ENCODE peak calls at places on chromosomes 7 and 10, in seven cellular contexts. D, O, B, I, M, A and S are unnamed samples.

GRCh38 chr7:81687062-81687461 is 82.8 kb downstream of the HGF start:
- DNase-seq in D (no peak), O (no peak), B (no peak), I (no peak), M (no peak), A (no peak), S (no peak)

GRCh38 chr7:128380807-128381130 is 19.3 kb upstream of the PRRT4 start:
- DNase-seq in D (no peak), O (peak), B (no peak), I (no peak), M (no peak), A (no peak), S (no peak)

GRCh38 chr7:156652886-156653568 is 12.5 kb downstream of the RNF32 start:
- DNase-seq in D (no peak), O (no peak), B (no peak), I (no peak), M (no peak), A (no peak), S (no peak)

GRCh38 chr10:43170491-43170890 is 32.2 kb downstream of the CSGALNACT2 start:
- DNase-seq in D (no peak), O (peak), B (no peak), I (no peak), M (no peak), A (no peak), S (no peak)

GRCh38 chr10:86817246-86817645 is 60.8 kb downstream of the BMPR1A start:
- DNase-seq in D (no peak), O (no peak), B (no peak), I (no peak), M (no peak), A (no peak), S (no peak)

GRCh38 chr7:151271699-151272355 is 23.3 kb upstream of the SMARCD3 start:
- DNase-seq in D (no peak), O (no peak), B (no peak), I (no peak), M (no peak), A (no peak), S (no peak)

GRCh38 chr7:7719235-7719634 is 828 bp upstream of the RPA3 start:
- DNase-seq in D (no peak), O (no peak), B (no peak), I (peak), M (peak), A (peak), S (no peak)

GRCh38 chr10:121313119-121313858 is 285.0 kb downstream of the FGFR2 start:
- DNase-seq in D (no peak), O (no peak), B (no peak), I (no peak), M (no peak), A (no peak), S (no peak)

GRCh38 chr10:113953505-113954272 is 90.0 kb upstream of the ADRB1 start:
- DNase-seq in D (no peak), O (no peak), B (no peak), I (no peak), M (no peak), A (no peak), S (no peak)

GRCh38 chr7:104444019-104444418 is 115.6 kb downstream of the LHFPL3 start:
- DNase-seq in D (no peak), O (no peak), B (no peak), I (no peak), M (no peak), A (no peak), S (no peak)

GRCh38 chr10:78556700-78557432 is 511.9 kb upstream of the ZMIZ1 start:
- DNase-seq in D (no peak), O (no peak), B (no peak), I (no peak), M (no peak), A (no peak), S (no peak)

GRCh38 chr10:72308320-72308987 is 34.7 kb downstream of the DDIT4 start:
- DNase-seq in D (no peak), O (peak), B (no peak), I (no peak), M (peak), A (no peak), S (no peak)

GRCh38 chr10:24891823-24892222 is 60.6 kb downstream of the PRTFDC1 start:
- DNase-seq in D (no peak), O (no peak), B (no peak), I (no peak), M (no peak), A (no peak), S (no peak)

GRCh38 chr10:114824396-114824795 is 2.8 kb downstream of the FHIP2A start:
- DNase-seq in D (no peak), O (no peak), B (no peak), I (no peak), M (no peak), A (no peak), S (no peak)

GRCh38 chr10:13352519-13352918 is 4.4 kb upstream of the SEPHS1 start:
- DNase-seq in D (no peak), O (peak), B (no peak), I (no peak), M (no peak), A (no peak), S (no peak)

GRCh38 chr10:132193907-132194552 is 7.3 kb downstream of the DPYSL4 start:
- DNase-seq in D (no peak), O (peak), B (no peak), I (no peak), M (no peak), A (no peak), S (no peak)

GRCh38 chr10:5658871-5659618 is 7.3 kb downstream of the ASB13 start:
- DNase-seq in D (no peak), O (peak), B (no peak), I (no peak), M (no peak), A (no peak), S (no peak)

GRCh38 chr7:80781561-80781979 is 137.3 kb downstream of the SEMA3C start:
- DNase-seq in D (no peak), O (peak), B (no peak), I (no peak), M (no peak), A (no peak), S (no peak)

GRCh38 chr7:2002561-2003450 is 229.9 kb downstream of the MAD1L1 start:
- DNase-seq in D (no peak), O (no peak), B (no peak), I (no peak), M (no peak), A (no peak), S (no peak)

GRCh38 chr10:70903262-70903921 is 15.0 kb upstream of the PCBD1 start:
- DNase-seq in D (no peak), O (peak), B (peak), I (no peak), M (peak), A (no peak), S (peak)

GRCh38 chr10:59019603-59020002 is 156.8 kb upstream of the PHYHIPL start:
- DNase-seq in D (no peak), O (no peak), B (no peak), I (no peak), M (no peak), A (no peak), S (no peak)

GRCh38 chr10:190216-190615 is 55.0 kb downstream of the ZMYND11 start:
- DNase-seq in D (no peak), O (no peak), B (no peak), I (no peak), M (no peak), A (no peak), S (no peak)

GRCh38 chr7:151794508-151795167 is 82.3 kb downstream of the PRKAG2 start:
- DNase-seq in D (no peak), O (no peak), B (peak), I (no peak), M (no peak), A (no peak), S (no peak)

GRCh38 chr10:126663880-126664279 is 6.6 kb downstream of the C10orf90 start:
- DNase-seq in D (no peak), O (no peak), B (no peak), I (no peak), M (no peak), A (no peak), S (no peak)

GRCh38 chr7:50780436-50780835 is 2.3 kb downstream of the GRB10 start:
- DNase-seq in D (no peak), O (no peak), B (no peak), I (no peak), M (no peak), A (no peak), S (no peak)

GRCh38 chr10:102347236-102347828 is 48.2 kb upstream of the NFKB2 start:
- DNase-seq in D (no peak), O (peak), B (peak), I (no peak), M (no peak), A (no peak), S (peak)

GRCh38 chr10:25065761-25066476 is 49.5 kb downstream of the THNSL1 start:
- DNase-seq in D (no peak), O (no peak), B (no peak), I (no peak), M (no peak), A (no peak), S (no peak)

GRCh38 chr10:58385784-58386112 is 538 bp downstream of the TFAM start:
- DNase-seq in D (no peak), O (peak), B (peak), I (no peak), M (peak), A (no peak), S (peak)

GRCh38 chr10:6995846-6996245 is 415.0 kb downstream of the SFMBT2 start:
- DNase-seq in D (no peak), O (no peak), B (no peak), I (no peak), M (no peak), A (no peak), S (no peak)

GRCh38 chr7:108456845-108457540 is 757 bp upstream of the NRCAM start:
- DNase-seq in D (no peak), O (no peak), B (no peak), I (no peak), M (peak), A (no peak), S (no peak)

GRCh38 chr10:112907893-112908292 is 42.2 kb upstream of the TCF7L2 start:
- DNase-seq in D (no peak), O (no peak), B (no peak), I (no peak), M (no peak), A (no peak), S (no peak)

GRCh38 chr10:10330481-10330880 is 687.2 kb upstream of the CELF2 start:
- DNase-seq in D (no peak), O (no peak), B (no peak), I (peak), M (no peak), A (no peak), S (no peak)

GRCh38 chr10:114605155-114605797 is 52.8 kb downstream of the ABLIM1 start:
- DNase-seq in D (no peak), O (no peak), B (no peak), I (no peak), M (no peak), A (no peak), S (no peak)